ENCODE peak calls at places on chromosomes 11 and 22, in five cellular contexts. P is hepatocyte, N is tibial artery, W is colonic mucosa, J is sigmoid colon. M is an unnamed sample. For H3K27me3, the result is how much of the 10 kb centered on the place peaks cover.

GRCh38 chr11:86237267-86237804 is 7.2 kb upstream of the EED start:
- DNase-seq in P (no peak), N (no peak), W (no peak), J (no peak), M (no peak)

GRCh38 chr11:125337836-125338235 is 158.2 kb downstream of the FEZ1 start:
- DNase-seq in P (no peak), N (no peak), W (no peak), J (no peak), M (no peak)

GRCh38 chr22:29299136-29299900 is 7.1 kb upstream of the GAS2L1 start:
- DNase-seq in P (no peak), N (no peak), W (no peak), J (no peak), M (no peak)

GRCh38 chr11:70501933-70502540 is 103.7 kb downstream of the CTTN start:
- DNase-seq in P (no peak), N (no peak), W (no peak), J (peak), M (no peak)

GRCh38 chr11:19922689-19923035 is 210.0 kb downstream of the NAV2 start:
- DNase-seq in P (no peak), N (no peak), W (no peak), J (no peak), M (no peak)

GRCh38 chr11:95948637-95949036 is 24.7 kb upstream of the MTMR2 start:
- DNase-seq in P (no peak), N (no peak), W (no peak), J (no peak), M (no peak)

GRCh38 chr11:85752890-85753581 is 57.9 kb downstream of the SYTL2 start:
- DNase-seq in P (no peak), N (no peak), W (peak), J (no peak), M (no peak)

GRCh38 chr22:17914474-17914873 is 109.9 kb downstream of the MICAL3 start:
- DNase-seq in P (no peak), N (no peak), W (no peak), J (peak), M (no peak)

GRCh38 chr11:113474362-113475159 is 637 bp downstream of the DRD2 start:
- DNase-seq in P (peak), N (peak), W (peak), J (no peak), M (peak)

GRCh38 chr11:129023968-129024676 is 81.5 kb upstream of the TP53AIP1 start:
- DNase-seq in P (peak), N (no peak), W (peak), J (no peak), M (no peak)

GRCh38 chr11:61151545-61152252 is 9.5 kb downstream of the VPS37C start:
- DNase-seq in P (no peak), N (no peak), W (no peak), J (peak), M (no peak)

GRCh38 chr22:39234157-39234793 is 10.5 kb downstream of the PDGFB start:
- DNase-seq in P (no peak), N (no peak), W (no peak), J (no peak), M (no peak)

GRCh38 chr11:73152861-73153483 is 10.9 kb upstream of the FCHSD2 start:
- DNase-seq in P (no peak), N (peak), W (no peak), J (peak), M (no peak)

GRCh38 chr11:19539861-19540260 is 172.8 kb upstream of the NAV2 start:
- DNase-seq in P (no peak), N (no peak), W (no peak), J (no peak), M (no peak)

GRCh38 chr11:44305643-44306468 is 4.1 kb downstream of the ALX4 start:
- DNase-seq in P (peak), N (no peak), W (peak), J (no peak), M (no peak)
- H3K27me3 ChIP-seq in P (half or more), N (under half), W (half or more), J (half or more), M (under half)

GRCh38 chr22:49803667-49804375 is 23.9 kb downstream of the BRD1 start:
- DNase-seq in P (no peak), N (no peak), W (no peak), J (no peak), M (no peak)
- TF ChIP-seq CTCF in P (no peak), N (no peak), W (no peak), J (no peak), M (no peak)

DNA sequence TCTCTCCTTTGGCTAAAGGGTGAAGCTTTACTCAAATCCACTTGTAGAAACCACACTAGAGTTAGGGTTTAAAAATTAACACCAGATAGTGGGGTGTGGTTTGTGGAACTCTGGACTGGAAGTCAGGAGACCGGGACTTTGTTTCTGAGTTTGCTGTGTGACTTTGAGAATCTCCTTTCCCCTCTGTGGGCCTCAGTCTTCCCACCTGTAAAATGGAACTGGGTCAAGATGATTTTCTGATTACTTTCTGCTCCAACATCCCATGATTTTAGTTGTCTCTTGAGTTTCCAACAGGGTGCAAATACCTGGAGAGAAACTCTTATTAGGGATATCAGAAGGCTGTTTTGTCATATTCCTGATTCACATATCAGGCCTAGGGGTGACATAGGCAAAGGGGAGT is 301.0 kb downstream of the MIAT start:
- DNase-seq in P (no peak), N (no peak), W (no peak), J (no peak), M (no peak)
- H3K27me3 ChIP-seq in P (half or more), N (under half), W (under half), J (under half), M (under half)

GRCh38 chr11:62393735-62394134 is 25.1 kb upstream of the SCGB1A1 start:
- DNase-seq in P (no peak), N (peak), W (no peak), J (no peak), M (no peak)
- TF ChIP-seq CTCF in P (no peak), N (no peak), W (no peak), J (no peak), M (no peak)

DNA sequence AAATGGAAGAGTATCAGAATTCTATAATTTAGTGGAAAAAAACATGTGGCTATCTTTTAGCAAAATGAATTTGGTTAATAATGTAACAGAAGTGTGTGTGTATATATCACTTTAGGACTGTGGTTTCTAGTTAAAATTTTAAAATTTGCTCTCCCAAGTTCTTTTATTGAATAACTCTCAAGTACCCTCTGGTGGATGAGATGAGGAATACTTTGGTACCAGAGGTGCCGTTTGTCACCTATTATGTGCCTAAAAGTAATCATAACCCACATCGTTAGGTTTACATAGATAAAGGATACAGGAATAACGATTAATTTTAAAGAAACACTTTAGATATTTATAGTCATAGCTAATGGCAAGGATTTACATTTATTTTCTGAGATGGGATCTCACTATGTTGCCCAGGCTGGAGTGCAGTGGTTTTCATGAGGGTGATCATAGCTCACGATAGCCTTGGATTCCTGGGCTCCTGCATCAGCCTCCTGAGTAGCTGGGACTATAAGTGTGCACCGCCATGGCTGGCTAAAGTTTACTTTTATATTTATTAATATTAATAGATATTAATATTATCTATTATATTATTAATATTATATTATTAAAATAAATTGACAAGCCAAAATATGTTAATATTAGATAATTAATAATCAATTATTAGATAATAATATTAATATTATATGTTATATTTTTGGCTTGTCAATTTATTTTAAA is 66.7 kb upstream of the CAPRIN1 start:
- DNase-seq in P (no peak), N (no peak), W (no peak), J (no peak), M (no peak)
- H3K27me3 ChIP-seq in P (under half), N (under half), W (under half), J (under half), M (under half)